ENCODE peak calls at places on chromosomes 7 and 10, in six cellular contexts. P, C, I, K, H and X are unnamed samples.

GRCh38 chr10:122877264-122877663 is 2.1 kb downstream of the FAM24B start:
- DNase-seq in P (peak), I (no peak), H (no peak), C (no peak), K (no peak), X (no peak)

GRCh38 chr7:7276151-7276550 is 93.8 kb downstream of the C1GALT1 start:
- DNase-seq in K (no peak), C (no peak), I (no peak), P (no peak), H (peak), X (no peak)

GRCh38 chr10:93799309-93799708 is 41.6 kb downstream of the LGI1 start:
- DNase-seq in P (no peak), C (no peak), I (no peak), H (no peak), K (no peak), X (no peak)

GRCh38 chr10:112360308-112361270 is 13.3 kb upstream of the ACSL5 start:
- DNase-seq in H (no peak), P (peak), K (no peak), I (no peak), C (no peak), X (no peak)

GRCh38 chr7:7177044-7177517 is 5.3 kb upstream of the C1GALT1 start:
- DNase-seq in K (no peak), P (peak), H (no peak), C (no peak), I (no peak), X (no peak)

GRCh38 chr10:121926669-121927360 is 1.0 kb downstream of the ATE1 start:
- DNase-seq in P (peak), H (peak), C (no peak), I (peak), K (no peak), X (no peak)

GRCh38 chr10:6619663-6620062 is 39.6 kb upstream of the PRKCQ start:
- DNase-seq in P (no peak), H (no peak), I (no peak), C (no peak), K (no peak), X (no peak)

GRCh38 chr10:21889477-21890275 is 113.9 kb downstream of the DNAJC1 start:
- DNase-seq in C (no peak), H (no peak), I (no peak), K (no peak), P (no peak), X (no peak)

GRCh38 chr7:47473499-47474210 is 108.3 kb downstream of the TNS3 start:
- DNase-seq in I (no peak), P (no peak), H (no peak), C (no peak), K (no peak), X (no peak)

GRCh38 chr10:24723788-24724380 is at the start of gene ARHGAP21:
- DNase-seq in I (no peak), C (peak), P (peak), H (peak), K (peak), X (peak)

GRCh38 chr10:55374060-55374459 is 573.0 kb upstream of the PCDH15 start:
- DNase-seq in K (no peak), C (no peak), P (no peak), H (no peak), I (no peak), X (no peak)

GRCh38 chr10:110531687-110532086 is 34.0 kb downstream of the DUSP5 start:
- DNase-seq in C (peak), K (no peak), I (no peak), P (no peak), H (no peak), X (no peak)

GRCh38 chr7:7114575-7115291 is 67.6 kb upstream of the C1GALT1 start:
- DNase-seq in I (no peak), C (no peak), P (no peak), H (no peak), K (no peak), X (no peak)

GRCh38 chr7:139570119-139570518 is 46.6 kb downstream of the CLEC2L start:
- DNase-seq in H (no peak), K (no peak), C (no peak), P (no peak), I (no peak), X (no peak)

GRCh38 chr7:107158028-107158427 is 10.8 kb upstream of the HBP1 start:
- DNase-seq in K (no peak), C (no peak), I (no peak), H (no peak), P (no peak), X (no peak)

GRCh38 chr7:116249969-116250553 is 39.7 kb downstream of the TES start:
- DNase-seq in P (peak), I (no peak), H (no peak), C (no peak), K (no peak), X (no peak)

GRCh38 chr10:119279441-119279840 is 72.1 kb downstream of the GRK5 start:
- DNase-seq in K (no peak), P (no peak), I (no peak), H (no peak), C (no peak), X (no peak)

GRCh38 chr7:97357459-97357858 is 240.0 kb downstream of the SDHAF3 start:
- DNase-seq in C (no peak), I (no peak), P (no peak), K (no peak), H (no peak), X (no peak)

GRCh38 chr10:14382022-14382421 is 51.3 kb upstream of the FRMD4A start:
- DNase-seq in I (no peak), K (no peak), H (no peak), C (peak), P (peak), X (no peak)

GRCh38 chr7:100431286-100431735 is 1.7 kb downstream of the MEPCE start:
- DNase-seq in H (no peak), C (no peak), P (no peak), K (no peak), I (no peak), X (no peak)

GRCh38 chr10:64115913-64116643 is 594.9 kb downstream of the REEP3 start:
- DNase-seq in K (no peak), C (no peak), I (peak), P (no peak), H (peak), X (peak)

GRCh38 chr7:140623995-140624902 is 16.4 kb downstream of the DENND2A start:
- DNase-seq in C (no peak), P (no peak), I (no peak), H (no peak), K (no peak), X (no peak)

GRCh38 chr10:127279334-127279774 is 83.0 kb upstream of the INSYN2A start:
- DNase-seq in I (no peak), H (no peak), P (no peak), C (no peak), K (no peak), X (no peak)

GRCh38 chr7:130943981-130944380 is 210.0 kb upstream of the KLF14 start:
- DNase-seq in P (no peak), K (no peak), H (no peak), C (no peak), I (no peak), X (no peak)

GRCh38 chr7:111855161-111855841 is 293.0 kb upstream of the IMMP2L start:
- DNase-seq in P (peak), K (peak), C (no peak), H (peak), I (no peak), X (peak)